ENCODE peak calls at places on chromosomes 2 and 18, in seven cellular contexts. P, C, O, V, Z, B and G are unnamed samples.

GRCh38 chr18:62206593-62206992 is 19.5 kb downstream of the RELCH start:
- DNase-seq in C (no peak), B (no peak), P (no peak), Z (no peak), O (no peak), V (no peak), G (no peak)

GRCh38 chr2:28393115-28393836 is 618 bp downstream of the FOSL2 start:
- DNase-seq in P (peak), C (peak), B (peak), Z (peak), O (peak), V (peak), G (no peak)

GRCh38 chr2:220499281-220499680 is 871.9 kb downstream of the SLC4A3 start:
- DNase-seq in V (no peak), Z (no peak), C (peak), O (no peak), B (no peak), P (no peak), G (no peak)

GRCh38 chr2:219722276-219722883 is 95.0 kb downstream of the SLC4A3 start:
- DNase-seq in P (no peak), Z (no peak), B (no peak), C (peak), O (no peak), V (no peak), G (no peak)

GRCh38 chr2:100616841-100617390 is 54.1 kb downstream of the PDCL3 start:
- DNase-seq in O (no peak), Z (no peak), P (no peak), C (no peak), B (no peak), V (no peak), G (no peak)

GRCh38 chr2:223247136-223247535 is 195.1 kb downstream of the KCNE4 start:
- DNase-seq in C (peak), V (no peak), Z (peak), P (no peak), B (peak), O (no peak), G (peak)

GRCh38 chr18:48724939-48725338 is 186.1 kb downstream of the CTIF start:
- DNase-seq in V (no peak), O (no peak), Z (no peak), B (no peak), P (no peak), C (no peak), G (no peak)

GRCh38 chr2:102084651-102085050 is 57.9 kb upstream of the IL1R1 start:
- DNase-seq in P (no peak), B (no peak), Z (no peak), O (no peak), C (no peak), V (no peak), G (no peak)

GRCh38 chr2:177611310-177611886 is 218.8 kb downstream of the AGPS start:
- DNase-seq in O (no peak), C (no peak), P (no peak), Z (no peak), V (no peak), B (no peak), G (no peak)

GRCh38 chr2:221283896-221284295 is 288.2 kb downstream of the EPHA4 start:
- DNase-seq in O (no peak), Z (no peak), C (no peak), P (no peak), B (no peak), V (no peak), G (no peak)

GRCh38 chr18:49510393-49511115 is 23.5 kb upstream of the C18orf32 start:
- DNase-seq in B (peak), O (peak), V (no peak), P (peak), Z (peak), C (peak), G (peak)

GRCh38 chr2:162071016-162071415 is 3.0 kb downstream of the DPP4 start:
- DNase-seq in C (no peak), P (no peak), V (no peak), O (no peak), Z (no peak), B (peak), G (no peak)

GRCh38 chr2:202700075-202700901 is 65.5 kb downstream of the FAM117B start:
- DNase-seq in V (no peak), B (no peak), C (no peak), P (no peak), Z (no peak), O (no peak), G (no peak)

GRCh38 chr2:30417253-30417652 is 29.8 kb upstream of the LCLAT1 start:
- DNase-seq in P (no peak), V (no peak), O (no peak), B (no peak), Z (no peak), C (no peak), G (no peak)

GRCh38 chr2:239289545-239289944 is 111.3 kb downstream of the HDAC4 start:
- DNase-seq in C (no peak), P (no peak), Z (no peak), V (no peak), B (no peak), O (peak), G (no peak)

GRCh38 chr2:71797006-71797810 is 343.8 kb downstream of the DYSF start:
- DNase-seq in V (no peak), P (no peak), B (no peak), C (no peak), O (no peak), Z (no peak), G (no peak)

GRCh38 chr2:36587091-36587490 is 10.9 kb downstream of the FEZ2 start:
- DNase-seq in Z (no peak), C (no peak), O (no peak), P (no peak), V (no peak), B (no peak), G (no peak)

GRCh38 chr2:124913873-124914272 is 888.8 kb downstream of the CNTNAP5 start:
- DNase-seq in C (no peak), V (no peak), O (no peak), B (no peak), Z (no peak), P (no peak), G (no peak)

GRCh38 chr2:23418490-23418911 is 33.5 kb downstream of the KLHL29 start:
- DNase-seq in V (no peak), B (no peak), P (no peak), C (peak), Z (no peak), O (no peak), G (no peak)

GRCh38 chr2:75846683-75847190 is 136.0 kb upstream of the GCFC2 start:
- DNase-seq in P (no peak), C (no peak), O (no peak), V (no peak), Z (no peak), B (no peak), G (no peak)

GRCh38 chr2:219574509-219575311 is 2.6 kb downstream of the INHA start:
- DNase-seq in Z (no peak), C (no peak), B (no peak), O (no peak), P (no peak), V (no peak), G (no peak)

GRCh38 chr2:120576509-120577474 is 158.9 kb upstream of the GLI2 start:
- DNase-seq in B (peak), O (no peak), P (no peak), V (peak), Z (no peak), C (no peak), G (no peak)

GRCh38 chr2:209348453-209348852 is 75.4 kb upstream of the MAP2 start:
- DNase-seq in P (no peak), V (no peak), B (no peak), O (no peak), C (no peak), Z (peak), G (no peak)

GRCh38 chr2:59390581-59390980 is 1149.5 kb upstream of the FANCL start:
- DNase-seq in Z (no peak), V (no peak), O (no peak), C (no peak), B (no peak), P (no peak), G (no peak)

GRCh38 chr18:47095810-47096209 is 54.5 kb downstream of the HDHD2 start:
- DNase-seq in Z (no peak), C (no peak), B (no peak), V (no peak), P (no peak), O (no peak), G (no peak)

GRCh38 chr2:141714486-141714885 is 416.3 kb downstream of the LRP1B start:
- DNase-seq in B (no peak), C (no peak), O (no peak), P (no peak), V (no peak), Z (no peak), G (peak)

GRCh38 chr18:22591231-22591630 is 173.5 kb upstream of the CTAGE1 start:
- DNase-seq in C (peak), B (no peak), O (no peak), V (no peak), Z (no peak), P (no peak), G (no peak)

GRCh38 chr18:59461171-59461570 is 102.1 kb upstream of the LMAN1 start:
- DNase-seq in C (no peak), B (no peak), Z (peak), O (no peak), V (no peak), P (no peak), G (no peak)

GRCh38 chr18:58456625-58457024 is 172.3 kb downstream of the ALPK2 start:
- DNase-seq in P (no peak), O (no peak), B (peak), C (no peak), Z (peak), V (no peak), G (no peak)

GRCh38 chr2:26268184-26268583 is 23.4 kb downstream of the HADHB start:
- DNase-seq in B (no peak), O (no peak), V (no peak), Z (no peak), P (no peak), C (no peak), G (no peak)

GRCh38 chr2:25054720-25055119 is 12.8 kb downstream of the EFR3B start:
- DNase-seq in C (no peak), V (no peak), B (no peak), O (no peak), P (no peak), Z (no peak), G (no peak)

GRCh38 chr2:1591978-1592907 is 152.1 kb downstream of the PXDN start:
- DNase-seq in V (peak), P (peak), B (peak), Z (no peak), O (no peak), C (peak), G (no peak)

GRCh38 chr2:17758123-17758522 is 4.2 kb downstream of the GEN1 start:
- DNase-seq in O (no peak), C (no peak), B (peak), V (no peak), P (no peak), Z (no peak), G (no peak)

GRCh38 chr18:13616041-13616440 is 110.3 kb downstream of the FAM210A start:
- DNase-seq in C (no peak), P (no peak), Z (no peak), O (no peak), V (peak), B (no peak), G (no peak)

GRCh38 chr2:119111115-119111975 is 47.2 kb downstream of the C1QL2 start:
- DNase-seq in Z (no peak), P (no peak), B (no peak), C (peak), V (no peak), O (no peak), G (no peak)

GRCh38 chr2:38073211-38074005 is 2.5 kb downstream of the CYP1B1 start:
- DNase-seq in P (peak), B (no peak), O (no peak), Z (no peak), V (no peak), C (no peak), G (no peak)

GRCh38 chr18:56992777-56993176 is 154.1 kb upstream of the BOD1L2 start:
- DNase-seq in C (peak), Z (no peak), O (no peak), P (no peak), B (no peak), V (no peak), G (no peak)